ENCODE peak calls at places on chromosomes 4 and X, in six cellular contexts. One of them, this sample, is unnamed.

GRCh38 chr4:141027421-141027820 is 105.8 kb downstream of the RNF150 start:
- DNase-seq in HepG2: no peak
- DNase-seq in ovary: no peak
- DNase-seq in A549: no peak
- DNase-seq in suprapubic skin: no peak
- DNase-seq in upper lobe of left lung: peak; percentile 35
- DNase-seq in this sample: no peak

GRCh38 chr4:89221175-89221867 is 86.3 kb downstream of the GPRIN3 start:
- DNase-seq in suprapubic skin: no peak
- DNase-seq in HepG2: no peak
- DNase-seq in upper lobe of left lung: no peak
- DNase-seq in A549: no peak
- DNase-seq in ovary: no peak
- DNase-seq in this sample: no peak

GRCh38 chrX:111616786-111617185 is 64.2 kb upstream of the ALG13 start:
- DNase-seq in suprapubic skin: no peak
- DNase-seq in upper lobe of left lung: no peak
- DNase-seq in HepG2: no peak
- DNase-seq in A549: no peak
- DNase-seq in ovary: no peak
- DNase-seq in this sample: no peak

GRCh38 chr4:77203380-77204197 is 46.6 kb downstream of the CCNG2 start:
- DNase-seq in upper lobe of left lung: peak; percentile 58
- DNase-seq in A549: peak; percentile 74
- DNase-seq in HepG2: peak; percentile 63
- DNase-seq in suprapubic skin: peak; percentile 70
- DNase-seq in ovary: peak; percentile 50
- DNase-seq in this sample: peak; percentile 69

GRCh38 chrX:39758791-39759525 is 338.8 kb downstream of the BCOR start:
- DNase-seq in suprapubic skin: no peak
- DNase-seq in A549: no peak
- DNase-seq in HepG2: no peak
- DNase-seq in ovary: peak; percentile 52
- DNase-seq in upper lobe of left lung: no peak
- DNase-seq in this sample: no peak

GRCh38 chrX:43655151-43655676 is 885 bp upstream of the MAOA start:
- DNase-seq in HepG2: no peak
- DNase-seq in ovary: no peak
- DNase-seq in A549: peak; percentile 26
- DNase-seq in suprapubic skin: peak; percentile 72
- DNase-seq in upper lobe of left lung: peak; percentile 33
- DNase-seq in this sample: peak; percentile 10

GRCh38 chr4:95095352-95095974 is 337.7 kb downstream of the BMPR1B start:
- DNase-seq in upper lobe of left lung: no peak
- DNase-seq in suprapubic skin: no peak
- DNase-seq in ovary: no peak
- DNase-seq in HepG2: peak; percentile 5
- DNase-seq in A549: peak; percentile 78
- DNase-seq in this sample: no peak

GRCh38 chr4:48899950-48900349 is 6.6 kb downstream of the OCIAD2 start:
- DNase-seq in ovary: no peak
- DNase-seq in suprapubic skin: no peak
- DNase-seq in A549: no peak
- DNase-seq in upper lobe of left lung: no peak
- DNase-seq in HepG2: no peak
- DNase-seq in this sample: no peak

GRCh38 chrX:111646515-111646914 is 34.5 kb upstream of the ALG13 start:
- DNase-seq in suprapubic skin: no peak
- DNase-seq in upper lobe of left lung: no peak
- DNase-seq in A549: no peak
- DNase-seq in HepG2: no peak
- DNase-seq in ovary: no peak
- DNase-seq in this sample: no peak

GRCh38 chr4:137367608-137368007 is 164.7 kb downstream of the PCDH18 start:
- DNase-seq in HepG2: no peak
- DNase-seq in ovary: no peak
- DNase-seq in suprapubic skin: no peak
- DNase-seq in A549: no peak
- DNase-seq in upper lobe of left lung: no peak
- DNase-seq in this sample: no peak

GRCh38 chr4:67131224-67131623 is 414.1 kb downstream of the CENPC start:
- DNase-seq in HepG2: no peak
- DNase-seq in suprapubic skin: no peak
- DNase-seq in A549: no peak
- DNase-seq in upper lobe of left lung: no peak
- DNase-seq in ovary: no peak
- DNase-seq in this sample: no peak

GRCh38 chrX:46254623-46255022 is 290.6 kb downstream of the ZNF674 start:
- DNase-seq in A549: no peak
- DNase-seq in HepG2: no peak
- DNase-seq in ovary: no peak
- DNase-seq in suprapubic skin: no peak
- DNase-seq in upper lobe of left lung: no peak
- DNase-seq in this sample: no peak

GRCh38 chr4:76867880-76868655 is 29.9 kb downstream of the SOWAHB start:
- DNase-seq in suprapubic skin: no peak
- DNase-seq in upper lobe of left lung: no peak
- DNase-seq in HepG2: no peak
- DNase-seq in ovary: no peak
- DNase-seq in A549: peak; percentile 12
- DNase-seq in this sample: no peak

GRCh38 chr4:168408620-168409019 is 71.7 kb downstream of the DDX60L start:
- DNase-seq in upper lobe of left lung: no peak
- DNase-seq in HepG2: no peak
- DNase-seq in ovary: peak; percentile 50
- DNase-seq in A549: peak; percentile 79
- DNase-seq in suprapubic skin: peak; percentile 75
- DNase-seq in this sample: peak; percentile 15

GRCh38 chrX:121546317-121546716 is 498.9 kb downstream of the GLUD2 start:
- DNase-seq in HepG2: no peak
- DNase-seq in ovary: no peak
- DNase-seq in upper lobe of left lung: no peak
- DNase-seq in A549: no peak
- DNase-seq in suprapubic skin: no peak
- DNase-seq in this sample: no peak

GRCh38 chrX:113929004-113929403 is 654.9 kb upstream of the HTR2C start:
- DNase-seq in HepG2: peak; percentile 36
- DNase-seq in suprapubic skin: no peak
- DNase-seq in ovary: no peak
- DNase-seq in upper lobe of left lung: peak; percentile 29
- DNase-seq in A549: peak; percentile 64
- DNase-seq in this sample: no peak

GRCh38 chr4:181766061-181766460 is 477.1 kb upstream of the TENM3 start:
- DNase-seq in upper lobe of left lung: no peak
- DNase-seq in ovary: no peak
- DNase-seq in HepG2: no peak
- DNase-seq in A549: no peak
- DNase-seq in suprapubic skin: no peak
- DNase-seq in this sample: no peak

GRCh38 chrX:29143356-29143755 is 556.1 kb downstream of the IL1RAPL1 start:
- DNase-seq in suprapubic skin: no peak
- DNase-seq in HepG2: no peak
- DNase-seq in upper lobe of left lung: no peak
- DNase-seq in A549: no peak
- DNase-seq in ovary: no peak
- DNase-seq in this sample: no peak

GRCh38 chrX:17738002-17738713 is 865 bp downstream of the SCML1 start:
- DNase-seq in HepG2: peak; percentile 56
- DNase-seq in ovary: peak; percentile 60
- DNase-seq in suprapubic skin: no peak
- DNase-seq in A549: peak; percentile 37
- DNase-seq in upper lobe of left lung: peak; percentile 54
- DNase-seq in this sample: peak; percentile 28

GRCh38 chrX:82764521-82764920 is 743.6 kb upstream of the POU3F4 start:
- DNase-seq in HepG2: no peak
- DNase-seq in ovary: no peak
- DNase-seq in upper lobe of left lung: no peak
- DNase-seq in suprapubic skin: no peak
- DNase-seq in A549: no peak
- DNase-seq in this sample: no peak

DNA sequence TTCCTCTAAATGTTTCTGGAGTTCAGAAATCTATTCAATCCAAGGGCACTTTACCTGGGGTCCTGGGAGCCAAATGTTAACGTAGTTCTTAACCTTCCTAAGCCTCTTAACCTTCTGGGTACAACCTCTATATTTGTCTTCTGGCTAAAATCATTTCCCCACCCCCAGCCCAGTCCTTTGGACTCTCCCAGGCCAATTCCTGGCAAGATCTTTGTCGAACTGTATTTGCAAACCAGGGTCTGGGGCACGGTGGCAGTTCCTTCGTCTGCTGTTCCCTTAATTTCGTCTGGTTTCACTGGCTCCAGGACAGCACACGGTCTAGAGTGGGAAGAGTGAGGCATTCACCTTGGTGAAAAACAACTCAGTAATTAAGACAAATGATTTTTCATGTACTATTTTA is 811 bp upstream of the SLC25A5 start:
- DNase-seq in ovary: no peak
- DNase-seq in A549: no peak
- DNase-seq in upper lobe of left lung: no peak
- DNase-seq in suprapubic skin: no peak
- DNase-seq in HepG2: no peak
- DNase-seq in this sample: no peak
- H3K27ac ChIP-seq in ovary: no peak overlapping the region
- H3K27ac ChIP-seq in A549: peak overlapping the region; percentile 98
- H3K27ac ChIP-seq in upper lobe of left lung: peak overlapping the region; percentile 94
- H3K27ac ChIP-seq in suprapubic skin: no peak overlapping the region
- H3K27ac ChIP-seq in HepG2: peak overlapping the region; percentile 76
- H3K27ac ChIP-seq in this sample: no peak overlapping the region

GRCh38 chrX:13669246-13669689 is 16.3 kb downstream of the TCEANC start:
- DNase-seq in ovary: peak; percentile 60
- DNase-seq in HepG2: peak; percentile 52
- DNase-seq in A549: peak; percentile 87
- DNase-seq in upper lobe of left lung: peak; percentile 78
- DNase-seq in suprapubic skin: peak; percentile 79
- DNase-seq in this sample: peak; percentile 41
- TF ChIP-seq EP300 in ovary: no peak
- TF ChIP-seq EP300 in HepG2: no peak
- TF ChIP-seq EP300 in A549: peak; percentile 75
- TF ChIP-seq EP300 in upper lobe of left lung: no peak
- TF ChIP-seq EP300 in suprapubic skin: no peak
- TF ChIP-seq EP300 in this sample: no peak

GRCh38 chr4:26713563-26714145 is 129.8 kb downstream of the TBC1D19 start:
- DNase-seq in suprapubic skin: no peak
- DNase-seq in ovary: no peak
- DNase-seq in A549: no peak
- DNase-seq in upper lobe of left lung: no peak
- DNase-seq in HepG2: no peak
- DNase-seq in this sample: no peak
- H3K27ac ChIP-seq in suprapubic skin: no peak overlapping the region
- H3K27ac ChIP-seq in ovary: no peak overlapping the region
- H3K27ac ChIP-seq in A549: no peak overlapping the region
- H3K27ac ChIP-seq in upper lobe of left lung: no peak overlapping the region
- H3K27ac ChIP-seq in HepG2: no peak overlapping the region
- H3K27ac ChIP-seq in this sample: no peak overlapping the region

DNA sequence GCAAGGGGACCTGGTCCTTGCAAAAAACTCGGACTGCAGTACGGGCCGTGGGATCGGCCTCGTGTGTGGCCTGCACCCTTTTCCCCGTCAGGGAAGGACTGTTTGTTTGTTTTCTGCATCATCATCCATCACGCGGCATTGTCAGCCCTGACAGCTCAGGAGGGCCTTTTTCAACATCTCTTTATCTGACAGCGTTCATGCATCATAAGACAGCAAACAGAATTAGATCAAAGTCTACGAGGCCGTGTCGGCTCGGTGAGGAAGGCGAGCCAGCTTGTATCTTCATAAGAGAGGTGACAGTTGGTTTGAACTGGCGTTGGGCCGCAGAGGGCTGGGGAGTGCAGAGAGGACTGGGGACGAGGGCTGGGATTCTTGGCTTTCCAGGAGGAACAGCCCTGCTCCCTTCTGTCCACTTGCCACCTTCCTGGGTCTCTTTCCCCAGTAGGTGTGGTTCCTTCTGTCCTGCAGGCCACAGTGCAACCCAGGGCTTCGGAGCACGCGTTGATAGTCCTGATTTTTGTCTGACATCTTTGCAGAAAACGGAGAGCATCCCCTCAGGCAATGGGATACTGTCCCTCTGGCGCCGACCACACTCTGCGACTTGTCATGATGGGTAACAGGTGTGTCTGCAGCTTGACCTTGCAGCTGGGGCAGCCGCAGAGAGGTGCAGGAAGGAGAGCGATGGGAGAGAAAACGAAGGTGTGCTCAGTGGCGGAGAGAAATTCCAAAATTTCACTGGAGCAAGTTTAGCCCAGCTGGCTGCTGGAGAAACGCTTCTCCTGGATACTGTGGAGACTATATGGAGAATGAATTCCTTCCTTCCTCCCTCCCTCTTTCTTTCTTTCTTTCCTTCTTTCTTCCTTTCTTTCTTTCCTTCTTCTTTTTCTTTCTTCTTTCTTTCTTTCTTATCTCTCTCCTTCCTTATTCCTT is 104.0 kb upstream of the SHOX start:
- DNase-seq in upper lobe of left lung: no peak
- DNase-seq in HepG2: peak; percentile 84
- DNase-seq in A549: peak; percentile 92
- DNase-seq in suprapubic skin: no peak
- DNase-seq in ovary: no peak
- DNase-seq in this sample: no peak
- TF ChIP-seq EP300 in upper lobe of left lung: no peak
- TF ChIP-seq EP300 in HepG2: no peak
- TF ChIP-seq EP300 in A549: peak; percentile 45
- TF ChIP-seq EP300 in suprapubic skin: no peak
- TF ChIP-seq EP300 in ovary: no peak
- TF ChIP-seq EP300 in this sample: no peak

GRCh38 chr4:110122201-110122600 is 76.2 kb downstream of the ELOVL6 start:
- DNase-seq in A549: no peak
- DNase-seq in upper lobe of left lung: no peak
- DNase-seq in HepG2: no peak
- DNase-seq in ovary: no peak
- DNase-seq in suprapubic skin: no peak
- DNase-seq in this sample: no peak
- H3K27ac ChIP-seq in A549: no peak overlapping the region
- H3K27ac ChIP-seq in upper lobe of left lung: no peak overlapping the region
- H3K27ac ChIP-seq in HepG2: no peak overlapping the region
- H3K27ac ChIP-seq in ovary: no peak overlapping the region
- H3K27ac ChIP-seq in suprapubic skin: no peak overlapping the region
- H3K27ac ChIP-seq in this sample: no peak overlapping the region

GRCh38 chr4:40422309-40422708 is 87.2 kb downstream of the CHRNA9 start:
- DNase-seq in ovary: no peak
- DNase-seq in suprapubic skin: no peak
- DNase-seq in upper lobe of left lung: no peak
- DNase-seq in A549: no peak
- DNase-seq in HepG2: no peak
- DNase-seq in this sample: no peak

GRCh38 chr4:40421839-40422238 is 86.7 kb downstream of the CHRNA9 start:
- DNase-seq in ovary: no peak
- DNase-seq in suprapubic skin: no peak
- DNase-seq in upper lobe of left lung: no peak
- DNase-seq in HepG2: no peak
- DNase-seq in A549: no peak
- DNase-seq in this sample: no peak

GRCh38 chr4:40417941-40418340 is 82.8 kb downstream of the CHRNA9 start:
- DNase-seq in upper lobe of left lung: no peak
- DNase-seq in ovary: no peak
- DNase-seq in HepG2: no peak
- DNase-seq in suprapubic skin: no peak
- DNase-seq in A549: no peak
- DNase-seq in this sample: no peak

GRCh38 chr4:40419231-40419912 is 84.2 kb downstream of the CHRNA9 start:
- DNase-seq in ovary: no peak
- DNase-seq in HepG2: peak; percentile 28
- DNase-seq in A549: no peak
- DNase-seq in suprapubic skin: no peak
- DNase-seq in upper lobe of left lung: no peak
- DNase-seq in this sample: no peak

GRCh38 chr4:40418430-40419230 is 83.5 kb downstream of the CHRNA9 start:
- DNase-seq in HepG2: peak; percentile 96
- DNase-seq in upper lobe of left lung: no peak
- DNase-seq in ovary: no peak
- DNase-seq in A549: peak; percentile 76
- DNase-seq in suprapubic skin: no peak
- DNase-seq in this sample: no peak
- TF ChIP-seq EP300 in HepG2: peak; percentile 45
- TF ChIP-seq EP300 in upper lobe of left lung: no peak
- TF ChIP-seq EP300 in ovary: no peak
- TF ChIP-seq EP300 in A549: no peak
- TF ChIP-seq EP300 in suprapubic skin: no peak
- TF ChIP-seq EP300 in this sample: no peak

This sample was measured in tibial nerve.